ENCODE peak calls at places on chromosomes 4 and X, in ten cellular contexts. H, K, T, A, O, X, I, L, V and E are unnamed samples.

GRCh38 chrX:125096870-125097269 is 222.8 kb upstream of the TEX13C start:
- DNase-seq in H (no peak), K (no peak), T (no peak), A (no peak), O (no peak), X (no peak), I (no peak), L (no peak), V (no peak), E (no peak)

GRCh38 chr4:185128272-185129119 is 14.6 kb upstream of the SLC25A4 start:
- DNase-seq in H (peak; percentile 32), K (peak; percentile 61), T (peak; percentile 70), A (no peak), O (peak; percentile 19), X (peak; percentile 26), I (no peak), L (peak; percentile 57), V (no peak), E (no peak)

GRCh38 chrX:71181558-71181909 is 36.9 kb downstream of the NLGN3 start:
- DNase-seq in H (peak; percentile 35), K (no peak), T (no peak), A (no peak), O (no peak), X (no peak), I (no peak), L (no peak), V (no peak), E (no peak)

GRCh38 chr4:132809298-132810032 is 339.6 kb upstream of the PCDH10 start:
- DNase-seq in H (no peak), K (no peak), T (no peak), A (no peak), O (no peak), X (no peak), I (no peak), L (no peak), V (no peak), E (no peak)

GRCh38 chr4:10253765-10254164 is 137.2 kb upstream of the WDR1 start:
- DNase-seq in H (no peak), K (no peak), T (no peak), A (no peak), O (no peak), X (no peak), I (no peak), L (no peak), V (no peak), E (no peak)

GRCh38 chr4:26325191-26325590 is 4.4 kb downstream of the RBPJ start:
- DNase-seq in H (no peak), K (no peak), T (no peak), A (no peak), O (peak; percentile 51), X (no peak), I (peak; percentile 67), L (no peak), V (no peak), E (no peak)

GRCh38 chr4:151644625-151645024 is 116.2 kb downstream of the GATB start:
- DNase-seq in H (peak; percentile 22), K (no peak), T (no peak), A (no peak), O (no peak), X (no peak), I (no peak), L (no peak), V (no peak), E (peak; percentile 20)

GRCh38 chr4:76067652-76068286 is 6.7 kb upstream of the ART3 start:
- DNase-seq in H (peak; percentile 83), K (peak; percentile 74), T (peak; percentile 77), A (peak; percentile 35), O (peak; percentile 57), X (peak; percentile 55), I (peak; percentile 76), L (peak; percentile 54), V (no peak), E (peak; percentile 70)

GRCh38 chr4:3371581-3372001 is 70.2 kb upstream of the HGFAC start:
- DNase-seq in H (no peak), K (no peak), T (no peak), A (no peak), O (peak; percentile 43), X (no peak), I (peak; percentile 21), L (peak; percentile 36), V (no peak), E (no peak)

GRCh38 chr4:149911995-149912394 is 96.4 kb upstream of the IQCM start:
- DNase-seq in H (no peak), K (no peak), T (no peak), A (no peak), O (peak; percentile 5), X (no peak), I (no peak), L (no peak), V (no peak), E (no peak)

GRCh38 chr4:156547439-156547838 is 424.2 kb downstream of the PDGFC start:
- DNase-seq in H (no peak), K (no peak), T (no peak), A (no peak), O (peak; percentile 98), X (no peak), I (peak; percentile 97), L (no peak), V (no peak), E (no peak)

GRCh38 chr4:45331796-45332195 is 605.4 kb upstream of the GNPDA2 start:
- DNase-seq in H (no peak), K (no peak), T (no peak), A (no peak), O (no peak), X (no peak), I (no peak), L (no peak), V (no peak), E (no peak)

GRCh38 chrX:65985922-65986588 is 53.8 kb downstream of the VSIG4 start:
- DNase-seq in H (peak; percentile 10), K (no peak), T (no peak), A (no peak), O (peak; percentile 18), X (no peak), I (peak; percentile 47), L (no peak), V (no peak), E (no peak)

DNA sequence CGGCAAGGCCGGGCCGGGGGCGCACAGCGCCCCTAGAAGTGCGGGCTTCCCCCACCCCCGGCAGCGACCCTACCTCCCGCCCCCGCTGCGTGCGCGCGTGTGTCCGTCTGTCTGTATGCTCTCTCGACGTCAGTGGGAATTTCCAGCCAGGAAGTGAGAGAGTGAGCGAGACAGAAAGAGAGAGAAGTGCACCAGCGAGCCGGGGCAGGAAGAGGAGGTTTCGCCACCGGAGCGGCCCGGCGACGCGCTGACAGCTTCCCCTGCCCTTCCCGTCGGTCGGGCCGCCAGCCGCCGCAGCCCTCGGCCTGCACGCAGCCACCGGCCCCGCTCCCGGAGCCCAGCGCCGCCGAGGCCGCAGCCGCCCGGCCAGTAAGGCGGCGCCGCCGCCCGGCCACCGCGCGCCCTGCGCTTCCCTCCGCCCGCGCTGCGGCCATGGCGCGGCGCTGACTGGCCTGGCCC is at the start of gene NFKB1:
- DNase-seq in H (peak; percentile 71), K (peak; percentile 82), T (peak; percentile 82), A (peak; percentile 37), O (peak; percentile 81), X (peak; percentile 59), I (peak; percentile 89), L (peak; percentile 80), V (peak; percentile 8), E (peak; percentile 75)
- H3K4me1 ChIP-seq in H (peaks cover 42% of the 10 kb centered on the region), K (peaks cover 39% of the 10 kb centered on the region), T (no peaks in the 10 kb centered on the region), A (peaks cover 40% of the 10 kb centered on the region), O (peaks cover 4% of the 10 kb centered on the region), X (peaks cover 60% of the 10 kb centered on the region), I (peaks cover 3% of the 10 kb centered on the region), L (peaks cover 43% of the 10 kb centered on the region), V (peaks cover 66% of the 10 kb centered on the region), E (peaks cover 20% of the 10 kb centered on the region)

DNA sequence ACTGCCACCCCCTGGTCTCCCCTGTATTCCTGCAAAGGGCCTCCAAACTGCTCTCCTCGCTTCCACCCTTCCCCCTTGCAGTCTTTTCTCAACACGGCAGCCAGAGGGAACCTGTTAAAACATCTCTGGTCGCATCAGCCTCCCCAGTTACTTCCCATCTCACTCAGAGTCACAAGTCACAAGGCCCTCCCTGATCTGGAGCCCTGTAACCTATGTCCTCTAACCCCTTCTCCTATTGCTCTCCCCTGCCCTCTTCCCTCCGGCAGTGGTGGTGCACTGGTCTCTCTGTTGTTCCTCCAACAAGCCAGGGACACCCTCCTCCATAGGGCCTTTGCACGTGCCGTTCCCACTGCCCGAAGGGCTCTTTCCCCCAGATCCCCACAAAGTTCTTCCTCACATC is 73.2 kb downstream of the SH3KBP1 start:
- DNase-seq in H (no peak), K (no peak), T (no peak), A (no peak), O (no peak), X (no peak), I (no peak), L (peak; percentile 44), V (no peak), E (no peak)
- TF ChIP-seq CTCF in H (no peak), K (no peak), T (no peak), A (no peak), O (no peak), X (no peak), I (no peak), L (peak; percentile 10), V (no peak), E (no peak)

GRCh38 chr4:71009091-71009490 is 15.6 kb downstream of the DCK start:
- DNase-seq in H (no peak), K (no peak), T (no peak), A (no peak), O (peak; percentile 61), X (no peak), I (peak; percentile 72), L (no peak), V (no peak), E (no peak)

GRCh38 chr4:71009796-71010588 is 16.5 kb downstream of the DCK start:
- DNase-seq in H (no peak), K (no peak), T (no peak), A (no peak), O (peak; percentile 43), X (no peak), I (peak; percentile 56), L (no peak), V (no peak), E (no peak)

GRCh38 chr4:71006203-71006907 is 12.9 kb downstream of the DCK start:
- DNase-seq in H (no peak), K (no peak), T (no peak), A (no peak), O (no peak), X (no peak), I (no peak), L (no peak), V (no peak), E (no peak)

GRCh38 chr4:71004281-71004851 is 10.9 kb downstream of the DCK start:
- DNase-seq in H (no peak), K (no peak), T (no peak), A (no peak), O (no peak), X (no peak), I (no peak), L (no peak), V (no peak), E (peak; percentile 59)
- H3K4me1 ChIP-seq in H (peaks cover 11% of the 10 kb centered on the region), K (no peaks in the 10 kb centered on the region), T (no peaks in the 10 kb centered on the region), A (no peaks in the 10 kb centered on the region), O (peaks cover 4% of the 10 kb centered on the region), X (no peaks in the 10 kb centered on the region), I (peaks cover 5% of the 10 kb centered on the region), L (peaks cover 4% of the 10 kb centered on the region), V (peaks cover 18% of the 10 kb centered on the region), E (no peaks in the 10 kb centered on the region)

DNA sequence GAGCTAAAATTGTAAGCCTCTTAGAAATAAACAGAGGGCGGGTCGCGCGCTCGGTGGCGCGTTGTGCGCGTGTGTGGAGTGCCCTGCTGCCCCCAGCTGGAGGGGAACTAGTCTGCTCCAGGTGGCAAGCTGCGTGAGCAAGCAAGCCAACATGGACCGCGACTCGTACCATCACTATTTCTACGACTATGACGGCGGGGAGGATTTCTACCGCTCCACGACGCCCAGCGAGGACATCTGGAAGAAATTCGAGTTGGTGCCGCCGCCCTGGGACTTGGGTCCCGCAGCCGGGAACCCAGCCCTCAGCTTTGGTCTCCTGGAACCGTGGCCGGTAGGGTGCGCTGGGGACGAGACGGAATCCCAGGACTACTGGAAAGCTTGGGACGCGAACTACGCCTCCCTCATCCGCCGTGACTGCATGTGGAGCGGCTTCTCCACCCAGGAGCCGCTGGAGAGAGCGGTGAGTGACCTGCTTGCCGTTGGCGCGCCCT is 66.1 kb downstream of the DNAAF6 start:
- DNase-seq in H (peak; percentile 12), K (no peak), T (no peak), A (no peak), O (no peak), X (no peak), I (no peak), L (no peak), V (no peak), E (no peak)
- TF ChIP-seq CTCF in H (no peak), K (no peak), T (no peak), A (no peak), O (peak; percentile 4), X (no peak), I (no peak), L (no peak), V (no peak), E (no peak)